ENCODE peak calls at places on chromosomes 13 and 19, in four cellular contexts. Q, M, H and V are unnamed samples. For H3K4me1, the result is how much of the 10 kb centered on the place peaks cover.

GRCh38 chr13:28750187-28751045 is 31.6 kb upstream of the SLC46A3 start:
- DNase-seq in Q (no peak), H (no peak), M (no peak), V (no peak)

GRCh38 chr19:37931941-37932655 is 25.1 kb downstream of the SIPA1L3 start:
- DNase-seq in Q (no peak), H (peak), M (peak), V (peak)

GRCh38 chr13:86447479-86447878 is 648.3 kb upstream of the SLITRK6 start:
- DNase-seq in H (no peak), Q (no peak), M (no peak), V (no peak)

GRCh38 chr13:63625869-63626268 is 2210.2 kb upstream of the PCDH20 start:
- DNase-seq in H (no peak), Q (peak), M (no peak), V (no peak)

GRCh38 chr13:31200636-31200970 is 828 bp downstream of the B3GLCT start:
- DNase-seq in H (peak), M (peak), Q (peak), V (peak)

GRCh38 chr13:95341441-95341840 is 40.2 kb upstream of the ABCC4 start:
- DNase-seq in H (no peak), M (no peak), Q (no peak), V (no peak)

GRCh38 chr13:32067149-32067961 is 35.8 kb downstream of the FRY start:
- DNase-seq in M (no peak), H (no peak), Q (no peak), V (no peak)

GRCh38 chr13:110415669-110416068 is 108.6 kb downstream of the COL4A2 start:
- DNase-seq in Q (no peak), H (no peak), M (no peak), V (peak)

GRCh38 chr19:11479090-11479469 is 1.8 kb downstream of the ELAVL3 start:
- DNase-seq in H (no peak), Q (no peak), M (no peak), V (no peak)

GRCh38 chr13:30140973-30141372 is 166.4 kb downstream of the KATNAL1 start:
- DNase-seq in Q (no peak), M (no peak), H (no peak), V (no peak)

GRCh38 chr13:67725999-67726398 is 495.9 kb upstream of the PCDH9 start:
- DNase-seq in Q (no peak), H (no peak), M (no peak), V (no peak)

GRCh38 chr13:74040200-74040599 is 94.0 kb downstream of the KLF12 start:
- DNase-seq in M (peak), Q (peak), H (peak), V (peak)

GRCh38 chr19:48968179-48968661 is 3.1 kb downstream of the FTL start:
- DNase-seq in M (no peak), Q (no peak), H (no peak), V (no peak)

GRCh38 chr19:45376045-45376724 is 5.8 kb upstream of the ERCC2 start:
- DNase-seq in H (no peak), Q (no peak), M (no peak), V (no peak)

GRCh38 chr13:77528834-77529500 is 6.5 kb upstream of the SCEL start:
- DNase-seq in H (no peak), Q (no peak), M (no peak), V (no peak)

GRCh38 chr13:49238621-49239020 is 9.1 kb upstream of the CDADC1 start:
- DNase-seq in M (no peak), Q (no peak), H (no peak), V (no peak)

GRCh38 chr19:10998045-10998533 is 37.3 kb downstream of the SMARCA4 start:
- DNase-seq in H (no peak), Q (no peak), M (peak), V (peak)

GRCh38 chr13:42740753-42741152 is 40.6 kb upstream of the FAM216B start:
- DNase-seq in M (peak), H (peak), Q (peak), V (peak)

GRCh38 chr19:18496167-18496979 is 25.5 kb downstream of the ELL start:
- DNase-seq in Q (no peak), M (peak), H (peak), V (peak)
- H3K4me1 ChIP-seq in Q (under half), M (half or more), H (half or more), V (under half)

GRCh38 chr19:8151499-8152035 is 2.2 kb upstream of the FBN3 start:
- DNase-seq in M (no peak), H (no peak), Q (no peak), V (no peak)

GRCh38 chr19:8149261-8150094 is at the start of gene FBN3:
- DNase-seq in Q (no peak), M (no peak), H (no peak), V (no peak)

GRCh38 chr19:8148410-8149231 is 771 bp downstream of the FBN3 start:
- DNase-seq in H (no peak), M (no peak), Q (no peak), V (peak)

GRCh38 chr19:8150998-8151397 is 1.6 kb upstream of the FBN3 start:
- DNase-seq in Q (no peak), H (no peak), M (no peak), V (no peak)

GRCh38 chr19:8150178-8150865 is 930 bp upstream of the FBN3 start:
- DNase-seq in M (no peak), H (no peak), Q (no peak), V (no peak)
- H3K4me3 ChIP-seq in M (no peak), H (no peak), Q (no peak), V (no peak)

DNA sequence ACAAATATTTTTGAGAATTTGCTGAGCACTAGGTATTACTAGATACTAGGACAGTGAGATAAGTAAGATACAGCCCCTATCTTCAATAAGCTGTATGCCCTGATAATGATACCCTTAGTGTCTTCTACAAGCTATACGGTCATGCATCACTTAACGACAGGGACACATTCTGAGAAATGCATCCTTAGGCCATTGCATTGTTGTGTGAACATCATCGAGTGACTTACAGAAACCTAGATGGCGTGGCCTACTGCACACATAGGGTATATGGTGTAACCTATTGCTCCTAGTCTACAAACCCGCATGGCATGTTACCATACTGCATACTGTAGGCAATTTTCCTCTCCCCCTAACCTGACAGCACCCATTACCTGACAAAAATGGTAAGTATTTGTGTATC is 64.9 kb downstream of the LRCH1 start:
- DNase-seq in H (no peak), M (no peak), Q (no peak), V (no peak)
- H3K4me1 ChIP-seq in H (half or more), M (half or more), Q (under half), V (under half)

DNA sequence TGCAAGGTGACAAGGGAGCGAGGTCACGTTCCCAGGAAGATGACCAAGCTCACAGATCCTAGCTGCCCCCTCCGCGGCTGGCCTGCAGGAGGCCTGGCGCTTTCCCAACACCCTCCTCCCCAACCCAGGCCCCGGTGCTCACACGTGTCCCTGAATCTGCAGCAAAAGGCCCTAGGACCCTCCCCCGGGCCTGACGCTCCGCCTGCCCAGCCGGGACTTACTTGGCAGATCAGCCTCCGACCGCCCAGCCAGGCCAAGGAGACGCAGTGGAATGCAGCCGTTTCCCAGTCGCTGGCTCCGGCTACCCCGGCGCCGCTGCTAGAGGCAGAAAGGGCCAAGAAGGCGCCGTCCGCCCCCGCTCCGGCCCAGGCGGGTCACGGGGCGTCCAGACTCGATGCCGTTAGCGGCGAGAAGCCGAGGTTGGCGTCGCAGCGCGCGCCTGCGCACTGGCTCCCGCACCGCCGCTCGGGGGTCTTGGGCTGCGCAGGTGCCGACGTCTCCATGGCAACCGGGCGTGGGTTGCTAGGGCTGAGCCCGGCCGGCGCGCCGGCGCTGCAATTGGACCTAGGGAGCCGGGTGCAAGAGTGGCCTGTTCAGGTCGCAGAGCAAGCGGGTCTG is at the start of gene PNMA8A:
- DNase-seq in M (peak), Q (peak), H (peak), V (no peak)
- H3K4me3 ChIP-seq in M (peak), Q (peak), H (peak), V (no peak)

DNA sequence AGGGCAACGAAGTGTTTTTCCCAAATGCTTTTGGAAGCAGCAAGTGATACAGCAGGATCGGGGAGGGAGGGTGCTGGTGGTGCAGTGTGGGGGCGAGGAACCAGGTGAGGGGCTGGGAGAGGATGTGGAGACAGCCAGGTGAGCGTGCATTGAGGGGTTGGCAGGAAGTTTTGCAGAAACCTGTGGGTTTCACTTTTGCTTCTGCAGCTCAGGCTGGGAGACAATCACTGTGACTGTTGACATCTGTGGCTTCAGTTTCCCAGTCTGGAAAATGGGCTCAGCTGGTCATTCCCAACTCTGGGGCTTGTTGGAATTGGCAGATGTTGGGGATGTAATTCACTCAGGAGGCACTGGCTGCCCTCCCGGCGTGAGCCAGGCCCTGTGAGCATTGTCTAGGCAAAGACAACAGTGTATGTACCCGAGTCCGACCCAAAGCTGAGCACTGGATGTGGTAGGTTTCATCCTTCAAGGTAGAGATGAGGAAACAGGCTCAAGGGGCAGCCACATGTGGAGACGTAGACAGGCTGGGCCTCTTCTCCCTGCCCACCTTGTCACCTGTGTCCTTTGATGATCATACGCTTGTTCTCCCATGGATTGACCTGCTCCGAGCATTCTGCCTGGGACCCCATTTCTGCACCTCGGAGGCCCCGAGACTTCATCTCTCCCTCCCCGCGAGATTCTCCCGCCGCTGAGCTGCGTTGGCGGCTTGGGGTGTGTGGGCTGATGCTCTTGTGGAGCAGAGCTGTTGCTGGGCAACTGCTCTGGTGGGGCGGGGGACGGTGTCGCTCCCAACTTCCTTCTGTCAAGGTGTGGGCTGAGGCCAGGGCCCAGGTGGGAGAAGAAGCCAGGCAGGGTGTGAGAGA is 21.9 kb downstream of the MAST3 start:
- DNase-seq in M (peak), Q (no peak), H (no peak), V (peak)
- H3K4me1 ChIP-seq in M (under half), Q (under half), H (under half), V (under half)